ENCODE peak calls at places on chromosomes 11 and 22, in eight cellular contexts. L, O, F, X, B, J, T and R are unnamed samples.
A peak's percentile ranks its signal among the peaks of the same experiment; 100 is the strongest.

GRCh38 chr11:11279956-11280689 is 72.9 kb downstream of the CSNK2A3 start:
- DNase-seq in L (no peak), F (peak; percentile 56), O (peak; percentile 49), B (peak; percentile 16), J (no peak), T (no peak), X (no peak), R (no peak)

GRCh38 chr11:96288915-96289314 is 54.1 kb downstream of the MAML2 start:
- DNase-seq in L (no peak), F (no peak), B (no peak), O (no peak), J (no peak), T (no peak), X (no peak), R (no peak)

GRCh38 chr11:11841121-11841604 is 609 bp upstream of the USP47 start:
- DNase-seq in T (no peak), F (no peak), J (no peak), O (peak; percentile 75), B (peak; percentile 71), X (peak; percentile 57), L (peak; percentile 20), R (no peak)

GRCh38 chr11:2666828-2667570 is 32.8 kb downstream of the KCNQ1OT1 start:
- DNase-seq in O (peak; percentile 49), F (no peak), B (no peak), L (no peak), X (no peak), T (no peak), J (no peak), R (no peak)

GRCh38 chr11:130551388-130551787 is 102.9 kb downstream of the ADAMTS15 start:
- DNase-seq in O (no peak), X (no peak), J (no peak), T (no peak), L (no peak), B (no peak), F (no peak), R (no peak)

GRCh38 chr11:120121914-120122473 is 15.9 kb downstream of the TRIM29 start:
- DNase-seq in B (no peak), T (no peak), J (no peak), L (no peak), O (no peak), F (peak; percentile 83), X (no peak), R (peak; percentile 90)

GRCh38 chr11:110297726-110298297 is 1.4 kb upstream of the RDX start:
- DNase-seq in J (no peak), L (no peak), T (peak; percentile 41), B (no peak), X (no peak), O (no peak), F (peak; percentile 66), R (no peak)

GRCh38 chr11:82895437-82896091 is 4.7 kb downstream of the PRCP start:
- DNase-seq in L (no peak), O (no peak), X (no peak), T (no peak), B (no peak), J (no peak), F (no peak), R (no peak)

GRCh38 chr22:37898441-37899181 is 7.5 kb upstream of the MICALL1 start:
- DNase-seq in J (no peak), X (no peak), L (no peak), B (no peak), O (peak; percentile 78), T (no peak), F (peak; percentile 51), R (peak; percentile 91)

GRCh38 chr11:124311269-124311668 is 2.5 kb downstream of the OR8D1 start:
- DNase-seq in F (no peak), L (no peak), T (no peak), B (no peak), O (no peak), J (no peak), X (no peak), R (no peak)

GRCh38 chr11:61680622-61681191 is 516 bp downstream of the DAGLA start:
- DNase-seq in B (peak; percentile 37), J (no peak), O (no peak), F (no peak), X (no peak), T (no peak), L (no peak), R (no peak)

GRCh38 chr11:125505518-125505917 is 9.5 kb upstream of the FEZ1 start:
- DNase-seq in J (no peak), F (peak; percentile 61), L (no peak), T (no peak), O (no peak), X (no peak), B (no peak), R (no peak)

GRCh38 chr11:36775157-36775556 is 177.1 kb upstream of the RAG2 start:
- DNase-seq in L (peak; percentile 3), F (peak; percentile 26), B (no peak), X (no peak), O (no peak), T (no peak), J (no peak), R (peak; percentile 71)

GRCh38 chr11:83437939-83438338 is 151.8 kb upstream of the CCDC90B start:
- DNase-seq in X (no peak), J (no peak), L (no peak), F (peak; percentile 79), O (no peak), B (no peak), T (no peak), R (no peak)

GRCh38 chr11:131579932-131580387 is 209.5 kb downstream of the NTM start:
- DNase-seq in L (peak; percentile 98), F (peak; percentile 82), X (peak; percentile 18), B (peak; percentile 12), O (no peak), J (no peak), T (peak; percentile 39), R (no peak)

GRCh38 chr11:68783216-68783821 is 32.0 kb upstream of the TESMIN start:
- DNase-seq in O (no peak), X (no peak), F (no peak), J (no peak), B (no peak), L (no peak), T (no peak), R (no peak)

GRCh38 chr11:119056397-119056999 is 507 bp downstream of the HYOU1 start:
- DNase-seq in J (no peak), F (peak; percentile 77), L (no peak), T (no peak), O (peak; percentile 77), B (peak; percentile 49), X (no peak), R (peak; percentile 49)

DNA sequence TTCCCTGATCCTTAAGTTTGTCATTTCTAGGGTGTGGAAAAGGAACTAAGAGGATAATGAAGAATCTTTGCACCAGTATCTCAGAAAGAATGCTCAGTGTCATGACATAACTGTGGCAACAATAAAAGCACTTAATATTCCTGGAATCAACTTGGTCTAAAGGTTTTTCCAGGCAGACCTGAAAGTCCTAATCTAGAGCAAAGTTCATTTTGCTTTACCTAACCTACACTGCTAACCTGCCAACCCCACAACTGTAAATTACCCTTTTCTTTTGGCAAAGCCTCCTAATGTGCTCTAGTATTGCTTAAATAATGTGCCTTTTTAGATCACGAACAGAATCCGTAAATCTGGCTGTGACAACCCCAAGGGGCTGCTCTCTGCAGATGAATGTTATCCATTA is 82.5 kb downstream of the AMBRA1 start:
- DNase-seq in B (no peak), J (no peak), X (no peak), T (no peak), L (no peak), F (no peak), O (no peak), R (no peak)
- H3K4me1 ChIP-seq in B (peaks cover under 1% of the 10 kb centered on the region), J (no peaks in the 10 kb centered on the region), X (peaks cover 8% of the 10 kb centered on the region), T (peaks cover 20% of the 10 kb centered on the region), L (no peaks in the 10 kb centered on the region), F (no peaks in the 10 kb centered on the region), O (peaks cover 19% of the 10 kb centered on the region), R (peaks cover 19% of the 10 kb centered on the region)

GRCh38 chr11:9386086-9386485 is 1.6 kb downstream of the IPO7 start:
- DNase-seq in X (no peak), L (no peak), F (no peak), B (no peak), J (no peak), O (no peak), T (no peak), R (no peak)
- H3K4me1 ChIP-seq in X (peaks cover 29% of the 10 kb centered on the region), L (peaks cover 9% of the 10 kb centered on the region), F (no peaks in the 10 kb centered on the region), B (peaks cover 14% of the 10 kb centered on the region), J (peaks cover 36% of the 10 kb centered on the region), O (peaks cover 47% of the 10 kb centered on the region), T (peaks cover 22% of the 10 kb centered on the region), R (peaks cover 13% of the 10 kb centered on the region)

GRCh38 chr11:7511405-7511804 is 2.4 kb upstream of the PPFIBP2 start:
- DNase-seq in B (peak; percentile 68), F (no peak), O (peak; percentile 82), L (no peak), T (peak; percentile 64), J (no peak), X (peak; percentile 56), R (peak; percentile 6)

GRCh38 chr11:7501251-7501650 is 12.5 kb upstream of the PPFIBP2 start:
- DNase-seq in O (no peak), B (no peak), X (no peak), F (peak; percentile 64), J (no peak), L (no peak), T (no peak), R (no peak)

GRCh38 chr11:7500251-7500650 is 13.5 kb upstream of the PPFIBP2 start:
- DNase-seq in F (no peak), B (no peak), X (no peak), J (no peak), L (no peak), O (no peak), T (no peak), R (no peak)

GRCh38 chr11:7501894-7502293 is 11.9 kb upstream of the PPFIBP2 start:
- DNase-seq in O (no peak), J (no peak), F (no peak), T (no peak), X (no peak), L (no peak), B (no peak), R (no peak)

DNA sequence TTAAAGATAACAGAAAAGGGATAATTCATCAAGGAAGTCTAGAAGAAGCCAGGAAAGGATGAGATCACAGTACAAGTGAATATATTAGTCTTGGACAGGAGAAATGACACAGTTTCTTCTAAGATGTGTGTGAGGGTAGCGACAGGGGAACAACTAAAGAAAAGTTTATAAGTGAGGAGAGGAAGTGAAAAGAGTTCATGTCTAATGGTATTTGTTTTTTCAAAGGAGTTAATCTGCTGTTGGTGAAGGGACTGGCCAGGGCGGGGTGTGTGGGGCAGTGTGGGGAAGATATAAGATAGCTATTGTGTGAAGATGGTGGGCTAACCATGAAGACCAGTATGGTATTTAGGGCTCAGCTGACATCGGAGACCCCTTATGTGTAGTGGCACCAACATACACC is 7.6 kb upstream of the PPFIBP2 start:
- DNase-seq in B (no peak), T (no peak), L (no peak), O (no peak), F (no peak), J (no peak), X (no peak), R (no peak)
- H3K4me1 ChIP-seq in B (peaks cover 3% of the 10 kb centered on the region), T (peaks cover under 1% of the 10 kb centered on the region), L (no peaks in the 10 kb centered on the region), O (peaks cover 3% of the 10 kb centered on the region), F (peaks cover 2% of the 10 kb centered on the region), J (peaks cover 6% of the 10 kb centered on the region), X (peaks cover 9% of the 10 kb centered on the region), R (no peaks in the 10 kb centered on the region)

DNA sequence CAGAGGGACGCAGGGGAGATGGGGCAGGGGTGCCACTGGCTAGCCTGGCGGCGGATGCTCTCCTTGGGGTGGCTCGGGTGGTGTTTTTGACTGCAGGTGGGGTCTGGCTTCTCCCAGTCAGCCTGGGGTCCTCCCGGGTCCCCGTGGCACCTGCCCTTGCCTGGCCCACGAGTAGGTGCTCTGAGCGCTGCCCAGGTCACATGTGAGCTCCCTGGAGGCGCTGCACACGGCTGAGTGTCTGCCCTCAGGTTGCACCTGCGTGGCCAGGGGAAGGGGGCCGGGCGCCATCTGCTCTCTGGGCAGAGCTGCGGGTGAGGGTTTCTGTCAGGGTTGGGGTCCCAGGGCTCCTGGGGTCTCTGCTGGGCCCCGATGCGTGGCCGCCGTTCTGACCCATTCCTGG is 5.2 kb downstream of the TSPAN4 start:
- DNase-seq in J (no peak), T (no peak), O (no peak), L (no peak), B (no peak), X (no peak), F (no peak), R (no peak)
- H3K4me1 ChIP-seq in J (peaks cover 54% of the 10 kb centered on the region), T (peaks cover 37% of the 10 kb centered on the region), O (peaks cover 69% of the 10 kb centered on the region), L (peaks cover 45% of the 10 kb centered on the region), B (peaks cover 33% of the 10 kb centered on the region), X (peaks cover 28% of the 10 kb centered on the region), F (peaks cover 4% of the 10 kb centered on the region), R (peaks cover 12% of the 10 kb centered on the region)